ENCODE peak calls at places on chromosomes 4 and X, in seven cellular contexts. One of them, this sample, is unnamed.
A peak's percentile ranks its signal among the peaks of the same experiment; 100 is the strongest.

GRCh38 chr4:40662962-40663604 is 33.4 kb upstream of the RBM47 start:
- DNase-seq in transverse colon: no peak
- DNase-seq in NCI-H2029 treated with DMSO at 0.1 percent for 48 hours: peak; percentile 98
- DNase-seq in effector CD4-positive, alpha-beta T cell: no peak
- DNase-seq in RCC 7860: peak; percentile 64
- DNase-seq in stimulated activated CD4-positive, alpha-beta T cell treated with anti-CD3 and anti-CD28 coated beads, Interleukin-1b, Interleukin-23, amount 100 ng/mL, for 48 hours: peak; percentile 67
- DNase-seq in activated CD4-positive, alpha-beta T cell treated with anti-CD3 and anti-CD28 coated beads for 4 hours: no peak
- DNase-seq in this sample: no peak

GRCh38 chr4:40180356-40180755 is 16.5 kb upstream of the RHOH start:
- DNase-seq in transverse colon: no peak
- DNase-seq in NCI-H2029 treated with DMSO at 0.1 percent for 48 hours: no peak
- DNase-seq in effector CD4-positive, alpha-beta T cell: no peak
- DNase-seq in RCC 7860: peak; percentile 46
- DNase-seq in stimulated activated CD4-positive, alpha-beta T cell treated with anti-CD3 and anti-CD28 coated beads, Interleukin-1b, Interleukin-23, amount 100 ng/mL, for 48 hours: no peak
- DNase-seq in activated CD4-positive, alpha-beta T cell treated with anti-CD3 and anti-CD28 coated beads for 4 hours: no peak
- DNase-seq in this sample: no peak

GRCh38 chr4:150769235-150769634 is 187.3 kb downstream of the MAB21L2 start:
- DNase-seq in transverse colon: peak; percentile 18
- DNase-seq in NCI-H2029 treated with DMSO at 0.1 percent for 48 hours: no peak
- DNase-seq in effector CD4-positive, alpha-beta T cell: no peak
- DNase-seq in RCC 7860: peak; percentile 65
- DNase-seq in stimulated activated CD4-positive, alpha-beta T cell treated with anti-CD3 and anti-CD28 coated beads, Interleukin-1b, Interleukin-23, amount 100 ng/mL, for 48 hours: no peak
- DNase-seq in activated CD4-positive, alpha-beta T cell treated with anti-CD3 and anti-CD28 coated beads for 4 hours: no peak
- DNase-seq in this sample: no peak

GRCh38 chr4:122639181-122639580 is 18.3 kb upstream of the IL21 start:
- DNase-seq in transverse colon: no peak
- DNase-seq in NCI-H2029 treated with DMSO at 0.1 percent for 48 hours: no peak
- DNase-seq in effector CD4-positive, alpha-beta T cell: no peak
- DNase-seq in RCC 7860: no peak
- DNase-seq in stimulated activated CD4-positive, alpha-beta T cell treated with anti-CD3 and anti-CD28 coated beads, Interleukin-1b, Interleukin-23, amount 100 ng/mL, for 48 hours: no peak
- DNase-seq in activated CD4-positive, alpha-beta T cell treated with anti-CD3 and anti-CD28 coated beads for 4 hours: no peak
- DNase-seq in this sample: no peak

GRCh38 chr4:119835511-119835910 is 206.9 kb upstream of the PDE5A start:
- DNase-seq in transverse colon: no peak
- DNase-seq in NCI-H2029 treated with DMSO at 0.1 percent for 48 hours: no peak
- DNase-seq in effector CD4-positive, alpha-beta T cell: no peak
- DNase-seq in RCC 7860: no peak
- DNase-seq in stimulated activated CD4-positive, alpha-beta T cell treated with anti-CD3 and anti-CD28 coated beads, Interleukin-1b, Interleukin-23, amount 100 ng/mL, for 48 hours: no peak
- DNase-seq in activated CD4-positive, alpha-beta T cell treated with anti-CD3 and anti-CD28 coated beads for 4 hours: no peak
- DNase-seq in this sample: no peak

GRCh38 chrX:10629905-10630304 is 9.5 kb upstream of the MID1 start:
- DNase-seq in transverse colon: no peak
- DNase-seq in NCI-H2029 treated with DMSO at 0.1 percent for 48 hours: no peak
- DNase-seq in effector CD4-positive, alpha-beta T cell: no peak
- DNase-seq in RCC 7860: no peak
- DNase-seq in stimulated activated CD4-positive, alpha-beta T cell treated with anti-CD3 and anti-CD28 coated beads, Interleukin-1b, Interleukin-23, amount 100 ng/mL, for 48 hours: no peak
- DNase-seq in activated CD4-positive, alpha-beta T cell treated with anti-CD3 and anti-CD28 coated beads for 4 hours: no peak
- DNase-seq in this sample: no peak

GRCh38 chr4:134337584-134337983 is 136.0 kb upstream of the PABPC4L start:
- DNase-seq in transverse colon: no peak
- DNase-seq in NCI-H2029 treated with DMSO at 0.1 percent for 48 hours: no peak
- DNase-seq in effector CD4-positive, alpha-beta T cell: no peak
- DNase-seq in RCC 7860: no peak
- DNase-seq in stimulated activated CD4-positive, alpha-beta T cell treated with anti-CD3 and anti-CD28 coated beads, Interleukin-1b, Interleukin-23, amount 100 ng/mL, for 48 hours: no peak
- DNase-seq in activated CD4-positive, alpha-beta T cell treated with anti-CD3 and anti-CD28 coated beads for 4 hours: no peak
- DNase-seq in this sample: no peak

GRCh38 chr4:158721680-158722079 is 1.5 kb downstream of the PPID start:
- DNase-seq in transverse colon: no peak
- DNase-seq in NCI-H2029 treated with DMSO at 0.1 percent for 48 hours: no peak
- DNase-seq in effector CD4-positive, alpha-beta T cell: no peak
- DNase-seq in RCC 7860: no peak
- DNase-seq in stimulated activated CD4-positive, alpha-beta T cell treated with anti-CD3 and anti-CD28 coated beads, Interleukin-1b, Interleukin-23, amount 100 ng/mL, for 48 hours: no peak
- DNase-seq in activated CD4-positive, alpha-beta T cell treated with anti-CD3 and anti-CD28 coated beads for 4 hours: no peak
- DNase-seq in this sample: no peak

GRCh38 chr4:81724925-81725329 is 253.2 kb upstream of the RASGEF1B start:
- DNase-seq in transverse colon: peak; percentile 53
- DNase-seq in NCI-H2029 treated with DMSO at 0.1 percent for 48 hours: no peak
- DNase-seq in effector CD4-positive, alpha-beta T cell: no peak
- DNase-seq in RCC 7860: peak; percentile 55
- DNase-seq in stimulated activated CD4-positive, alpha-beta T cell treated with anti-CD3 and anti-CD28 coated beads, Interleukin-1b, Interleukin-23, amount 100 ng/mL, for 48 hours: peak; percentile 77
- DNase-seq in activated CD4-positive, alpha-beta T cell treated with anti-CD3 and anti-CD28 coated beads for 4 hours: peak; percentile 55
- DNase-seq in this sample: no peak

GRCh38 chr4:8838296-8838695 is 33.3 kb downstream of the HMX1 start:
- DNase-seq in transverse colon: no peak
- DNase-seq in NCI-H2029 treated with DMSO at 0.1 percent for 48 hours: no peak
- DNase-seq in effector CD4-positive, alpha-beta T cell: no peak
- DNase-seq in RCC 7860: no peak
- DNase-seq in stimulated activated CD4-positive, alpha-beta T cell treated with anti-CD3 and anti-CD28 coated beads, Interleukin-1b, Interleukin-23, amount 100 ng/mL, for 48 hours: no peak
- DNase-seq in activated CD4-positive, alpha-beta T cell treated with anti-CD3 and anti-CD28 coated beads for 4 hours: no peak
- DNase-seq in this sample: no peak

This sample was measured in uterus.